ENCODE peak calls at places on chromosomes 1 and 21, in ten cellular contexts. W is pancreas, A is uterus, E is ascending aorta, M is foreskin fibroblast, D is astrocyte of the spinal cord, F is cardiac fibroblast, L is AG10803, Z is sigmoid colon, G is HFF-Myc. R is an unnamed sample.

GRCh38 chr1:46638921-46639320 is 22.3 kb upstream of the MOB3C start:
- DNase-seq in W (no peak), A (no peak), E (no peak), M (no peak), D (no peak), F (no peak), L (no peak), Z (no peak), G (no peak), R (no peak)

GRCh38 chr1:116334015-116334547 is 39.0 kb upstream of the ATP1A1 start:
- DNase-seq in W (no peak), A (no peak), E (no peak), M (peak), D (peak), F (peak), L (no peak), Z (no peak), G (no peak), R (no peak)

GRCh38 chr1:175078629-175079028 is 11.0 kb downstream of the TNN start:
- DNase-seq in W (no peak), A (no peak), E (no peak), M (no peak), D (no peak), F (no peak), L (no peak), Z (no peak), G (no peak), R (no peak)

GRCh38 chr1:89262643-89263042 is 10.0 kb downstream of the GBP5 start:
- DNase-seq in W (no peak), A (no peak), E (no peak), M (no peak), D (peak), F (peak), L (peak), Z (no peak), G (no peak), R (no peak)

GRCh38 chr1:54885863-54886723 is 902 bp downstream of the DHCR24 start:
- DNase-seq in W (peak), A (no peak), E (peak), M (no peak), D (no peak), F (peak), L (no peak), Z (no peak), G (no peak), R (no peak)

GRCh38 chr1:37240897-37241296 is 206.6 kb upstream of the GRIK3 start:
- DNase-seq in W (no peak), A (no peak), E (no peak), M (no peak), D (no peak), F (no peak), L (no peak), Z (no peak), G (no peak), R (peak)

GRCh38 chr1:239511865-239512264 is 125.5 kb downstream of the CHRM3 start:
- DNase-seq in W (no peak), A (no peak), E (no peak), M (no peak), D (no peak), F (no peak), L (no peak), Z (no peak), G (no peak), R (no peak)

GRCh38 chr21:42690586-42690985 is 37.2 kb downstream of the PDE9A start:
- DNase-seq in W (no peak), A (no peak), E (no peak), M (no peak), D (no peak), F (no peak), L (no peak), Z (peak), G (no peak), R (no peak)

GRCh38 chr1:31793086-31793485 is 22.7 kb downstream of the SPOCD1 start:
- DNase-seq in W (peak), A (peak), E (peak), M (no peak), D (no peak), F (no peak), L (no peak), Z (peak), G (no peak), R (no peak)

GRCh38 chr1:67632356-67632755 is 52.6 kb upstream of the GADD45A start:
- DNase-seq in W (no peak), A (no peak), E (no peak), M (no peak), D (no peak), F (no peak), L (no peak), Z (no peak), G (no peak), R (no peak)

GRCh38 chr21:38741976-38742309 is 63.8 kb upstream of the ETS2 start:
- DNase-seq in W (no peak), A (no peak), E (no peak), M (no peak), D (no peak), F (no peak), L (no peak), Z (no peak), G (no peak), R (no peak)

GRCh38 chr1:201307760-201308499 is 24.6 kb downstream of the PKP1 start:
- DNase-seq in W (no peak), A (no peak), E (no peak), M (no peak), D (no peak), F (no peak), L (no peak), Z (no peak), G (no peak), R (no peak)

GRCh38 chr1:211529011-211529410 is 37.0 kb upstream of the RD3 start:
- DNase-seq in W (no peak), A (no peak), E (no peak), M (no peak), D (no peak), F (no peak), L (no peak), Z (no peak), G (no peak), R (no peak)

GRCh38 chr1:59046730-59047157 is 250.2 kb upstream of the FGGY start:
- DNase-seq in W (no peak), A (no peak), E (no peak), M (no peak), D (no peak), F (peak), L (no peak), Z (no peak), G (no peak), R (no peak)

GRCh38 chr1:26574690-26575349 is 45.3 kb downstream of the RPS6KA1 start:
- DNase-seq in W (no peak), A (no peak), E (no peak), M (peak), D (peak), F (peak), L (peak), Z (no peak), G (no peak), R (no peak)

GRCh38 chr1:12296623-12297022 is 66.8 kb downstream of the VPS13D start:
- DNase-seq in W (no peak), A (no peak), E (no peak), M (peak), D (peak), F (peak), L (peak), Z (no peak), G (no peak), R (no peak)

GRCh38 chr1:174989540-174990181 is 10.1 kb upstream of the CACYBP start:
- DNase-seq in W (no peak), A (peak), E (no peak), M (no peak), D (no peak), F (no peak), L (peak), Z (no peak), G (no peak), R (no peak)

GRCh38 chr1:34231441-34231840 is 54.7 kb downstream of the C1orf94 start:
- DNase-seq in W (no peak), A (no peak), E (no peak), M (no peak), D (no peak), F (no peak), L (no peak), Z (no peak), G (no peak), R (no peak)

GRCh38 chr1:184258525-184258924 is 128.3 kb upstream of the C1orf21 start:
- DNase-seq in W (no peak), A (no peak), E (no peak), M (peak), D (no peak), F (no peak), L (no peak), Z (no peak), G (no peak), R (no peak)

GRCh38 chr1:221583481-221583880 is 158.4 kb downstream of the DUSP10 start:
- DNase-seq in W (no peak), A (no peak), E (no peak), M (no peak), D (no peak), F (no peak), L (peak), Z (no peak), G (no peak), R (no peak)

GRCh38 chr1:182113879-182114626 is 52.5 kb upstream of the ZNF648 start:
- DNase-seq in W (no peak), A (no peak), E (no peak), M (no peak), D (peak), F (no peak), L (no peak), Z (no peak), G (no peak), R (no peak)

GRCh38 chr1:41021526-41022308 is at the start of gene SLFNL1:
- DNase-seq in W (no peak), A (no peak), E (no peak), M (peak), D (no peak), F (peak), L (peak), Z (no peak), G (no peak), R (no peak)

GRCh38 chr1:21257431-21258135 is 32.7 kb downstream of the ECE1 start:
- DNase-seq in W (no peak), A (no peak), E (no peak), M (no peak), D (no peak), F (no peak), L (no peak), Z (no peak), G (no peak), R (no peak)

GRCh38 chr1:87473203-87473661 is 144.6 kb downstream of the LMO4 start:
- DNase-seq in W (no peak), A (no peak), E (no peak), M (no peak), D (no peak), F (peak), L (no peak), Z (no peak), G (no peak), R (no peak)

GRCh38 chr1:180173952-180174351 is 19.3 kb downstream of the QSOX1 start:
- DNase-seq in W (peak), A (peak), E (peak), M (no peak), D (peak), F (peak), L (peak), Z (peak), G (no peak), R (no peak)

GRCh38 chr1:168628807-168629206 is 52.4 kb downstream of the XCL1 start:
- DNase-seq in W (no peak), A (no peak), E (no peak), M (peak), D (peak), F (peak), L (peak), Z (no peak), G (no peak), R (no peak)

GRCh38 chr1:37325509-37326437 is 148.6 kb upstream of the ZC3H12A start:
- DNase-seq in W (no peak), A (no peak), E (no peak), M (no peak), D (no peak), F (no peak), L (no peak), Z (no peak), G (no peak), R (no peak)

GRCh38 chr1:81558291-81559076 is 242.2 kb upstream of the ADGRL2 start:
- DNase-seq in W (no peak), A (no peak), E (no peak), M (no peak), D (no peak), F (no peak), L (no peak), Z (no peak), G (no peak), R (no peak)

GRCh38 chr1:223827193-223827663 is 18.5 kb downstream of the TP53BP2 start:
- DNase-seq in W (no peak), A (no peak), E (no peak), M (peak), D (no peak), F (peak), L (no peak), Z (no peak), G (no peak), R (no peak)

DNA sequence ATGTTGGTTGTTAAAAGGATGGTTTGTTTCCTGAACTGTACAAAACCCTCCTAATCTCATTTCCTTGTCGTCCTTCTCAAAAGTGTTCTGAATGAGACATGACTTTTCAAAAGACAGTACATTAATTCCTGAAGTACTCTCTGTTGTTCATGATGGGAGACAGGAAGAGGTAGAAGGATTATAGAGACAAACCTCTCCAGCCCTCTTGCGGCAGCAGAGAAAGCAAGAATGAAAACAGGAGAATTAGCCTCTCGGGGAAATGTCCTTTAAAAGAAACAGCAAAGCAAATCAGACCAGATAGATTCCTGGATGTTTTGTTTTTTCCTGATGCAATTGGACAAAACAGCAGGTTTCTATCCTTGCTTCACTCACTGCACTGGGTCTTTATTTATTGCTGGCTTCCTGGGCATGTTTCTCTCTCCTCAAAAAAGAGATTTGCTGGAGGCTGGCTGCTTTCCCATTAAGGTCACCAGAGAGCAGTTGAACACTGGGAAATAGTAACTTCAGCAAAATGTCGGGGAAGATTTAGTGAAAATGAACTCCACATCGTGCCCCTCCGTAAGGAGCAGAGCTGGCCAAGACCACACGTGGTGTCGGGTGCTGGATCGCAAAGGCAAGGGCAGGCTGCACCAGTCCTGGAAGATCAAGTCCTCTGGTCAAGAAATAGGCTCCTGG is 145.8 kb upstream of the SYT6 start:
- DNase-seq in W (no peak), A (peak), E (no peak), M (no peak), D (peak), F (peak), L (no peak), Z (no peak), G (no peak), R (no peak)
- TF ChIP-seq CTCF in W (no peak), A (no peak), E (no peak), M (no peak), D (peak), F (peak), L (peak), Z (no peak), G (no peak), R (no peak)

GRCh38 chr1:177340601-177341067 is 169.9 kb downstream of the BRINP2 start:
- DNase-seq in W (no peak), A (peak), E (no peak), M (no peak), D (no peak), F (no peak), L (no peak), Z (no peak), G (no peak), R (no peak)
- H3K4me3 ChIP-seq in W (no peak), A (no peak), E (no peak), M (no peak), D (no peak), F (no peak), L (no peak), Z (no peak), G (no peak), R (no peak)

GRCh38 chr1:97603776-97604175 is 317.1 kb downstream of the DPYD start:
- DNase-seq in W (no peak), A (no peak), E (no peak), M (peak), D (peak), F (peak), L (peak), Z (no peak), G (no peak), R (no peak)

GRCh38 chr1:97603218-97603617 is 317.6 kb downstream of the DPYD start:
- DNase-seq in W (no peak), A (no peak), E (no peak), M (no peak), D (no peak), F (no peak), L (no peak), Z (no peak), G (no peak), R (no peak)

DNA sequence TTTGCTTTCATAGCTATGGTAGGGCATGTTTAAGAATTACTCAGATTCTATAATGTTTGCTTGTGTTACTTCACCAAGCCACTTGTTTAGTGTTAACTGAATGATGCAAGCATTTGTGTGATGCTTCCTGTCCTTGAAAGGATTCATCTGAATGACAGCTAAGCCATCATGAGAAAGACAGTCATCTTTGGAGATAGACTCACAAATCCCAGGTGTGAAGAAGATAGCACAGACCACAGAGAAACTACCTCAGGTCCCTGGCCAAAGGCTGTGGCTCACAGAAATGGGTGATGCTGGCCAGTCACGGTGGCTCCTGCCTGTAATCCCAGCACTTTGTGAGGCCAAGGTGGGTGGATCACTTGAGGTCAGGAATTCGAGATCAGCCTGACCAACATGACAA is 321.4 kb downstream of the DPYD start:
- DNase-seq in W (no peak), A (no peak), E (no peak), M (no peak), D (no peak), F (no peak), L (no peak), Z (no peak), G (no peak), R (no peak)
- TF ChIP-seq CTCF in W (no peak), A (no peak), E (no peak), M (no peak), D (no peak), F (no peak), L (no peak), Z (no peak), G (no peak), R (no peak)

GRCh38 chr1:149926296-149926695 is 1.3 kb downstream of the SF3B4 start:
- DNase-seq in W (no peak), A (no peak), E (no peak), M (no peak), D (no peak), F (no peak), L (no peak), Z (no peak), G (no peak), R (no peak)
- H3K4me3 ChIP-seq in W (peak), A (no peak), E (peak), M (peak), D (no peak), F (no peak), L (peak), Z (no peak), G (peak), R (peak)

DNA sequence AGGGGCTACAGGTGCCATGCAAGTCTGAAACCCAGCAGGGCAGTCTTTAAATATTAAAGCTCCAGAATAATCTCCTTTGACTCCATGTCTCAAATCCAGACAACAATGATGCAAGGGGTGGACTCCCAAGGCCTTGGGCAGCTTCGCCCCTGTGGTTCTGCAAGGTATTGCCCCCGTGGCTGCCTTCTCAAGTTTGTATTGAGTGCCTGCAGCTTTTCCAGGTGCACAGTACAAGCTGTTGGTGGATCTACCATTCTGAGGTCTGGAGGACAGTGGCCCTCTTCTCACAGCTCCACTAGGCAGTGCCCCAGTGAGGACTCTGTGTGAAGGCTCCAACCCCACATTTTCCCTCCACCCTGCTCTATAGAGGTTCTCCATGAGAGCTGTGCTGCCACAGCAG is 3.7 kb upstream of the MROH9 start:
- DNase-seq in W (no peak), A (no peak), E (no peak), M (no peak), D (no peak), F (no peak), L (no peak), Z (no peak), G (no peak), R (no peak)
- TF ChIP-seq CTCF in W (no peak), A (no peak), E (no peak), M (no peak), D (no peak), F (no peak), L (no peak), Z (no peak), G (no peak), R (no peak)

GRCh38 chr1:198681831-198682756 is 43.3 kb downstream of the PTPRC start:
- DNase-seq in W (no peak), A (no peak), E (peak), M (peak), D (peak), F (peak), L (peak), Z (peak), G (peak), R (no peak)
- H3K4me3 ChIP-seq in W (no peak), A (no peak), E (no peak), M (peak), D (no peak), F (no peak), L (no peak), Z (no peak), G (no peak), R (no peak)

DNA sequence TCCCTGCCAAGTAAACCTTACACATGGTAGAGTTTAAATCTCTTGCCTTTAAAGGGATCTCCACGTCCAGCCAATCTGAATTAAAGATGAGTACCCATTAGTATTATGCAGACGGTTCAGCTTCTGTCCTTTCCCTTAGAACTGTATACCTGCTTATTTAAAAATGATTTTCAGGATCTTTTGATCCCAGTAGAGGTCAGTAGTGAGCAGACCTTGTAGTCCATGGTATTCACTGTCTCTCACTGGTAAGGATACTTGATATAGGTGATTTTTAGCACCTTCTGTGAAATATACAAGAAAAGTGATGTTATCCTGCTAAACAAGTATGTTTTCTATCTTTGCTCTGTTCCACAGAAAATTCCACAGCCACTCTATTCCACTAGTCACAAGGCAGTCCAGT is 1211.6 kb upstream of the ADGRL4 start:
- DNase-seq in W (no peak), A (no peak), E (no peak), M (peak), D (peak), F (peak), L (peak), Z (no peak), G (peak), R (no peak)
- TF ChIP-seq CTCF in W (no peak), A (no peak), E (peak), M (peak), D (peak), F (peak), L (peak), Z (no peak), G (peak), R (no peak)

R was measured in vagina.